ENCODE peak calls at places on chromosome 7, in four cellular contexts. A is trophoblast cell, T is mesendoderm, X is H1. R is an unnamed sample. For H3K79me2, the result is how much of the 10 kb centered on the place peaks cover.

GRCh38 chr7:44486693-44487092 is 3.8 kb downstream of the NUDCD3 start:
- DNase-seq in A (no peak), T (peak), X (no peak), R (no peak)

GRCh38 chr7:5357951-5358350 is 65.7 kb downstream of the TNRC18 start:
- DNase-seq in A (peak), T (no peak), X (no peak), R (no peak)

GRCh38 chr7:1807821-1808600 is 137.9 kb downstream of the ELFN1 start:
- DNase-seq in A (no peak), T (no peak), X (no peak), R (no peak)

GRCh38 chr7:151083071-151083823 is at the start of gene TMUB1:
- DNase-seq in A (peak), T (peak), X (peak), R (peak)

GRCh38 chr7:5143935-5144903 is 45.8 kb upstream of the WIPI2 start:
- DNase-seq in A (no peak), T (no peak), X (no peak), R (no peak)

GRCh38 chr7:54813398-54813797 is 54.4 kb upstream of the SEC61G start:
- DNase-seq in A (no peak), T (no peak), X (no peak), R (no peak)

GRCh38 chr7:158824028-158824427 is 5.3 kb downstream of the ESYT2 start:
- DNase-seq in A (no peak), T (no peak), X (no peak), R (no peak)

GRCh38 chr7:35906191-35906908 is 105.5 kb downstream of the SEPTIN7 start:
- DNase-seq in A (peak), T (peak), X (peak), R (peak)

GRCh38 chr7:51764981-51765380 is 448.4 kb upstream of the COBL start:
- DNase-seq in A (no peak), T (no peak), X (no peak), R (no peak)

GRCh38 chr7:107995184-107996071 is 7.5 kb downstream of the LAMB1 start:
- DNase-seq in A (peak), T (peak), X (peak), R (peak)

GRCh38 chr7:107993879-107994278 is 9.1 kb downstream of the LAMB1 start:
- DNase-seq in A (no peak), T (no peak), X (no peak), R (no peak)

GRCh38 chr7:107994366-107994765 is 8.6 kb downstream of the LAMB1 start:
- DNase-seq in A (no peak), T (no peak), X (no peak), R (no peak)

GRCh38 chr7:107989618-107990373 is 13.2 kb downstream of the LAMB1 start:
- DNase-seq in A (no peak), T (no peak), X (no peak), R (no peak)
- H3K79me2 ChIP-seq in A (under half), T (under half), X (under half), R (under half)

DNA sequence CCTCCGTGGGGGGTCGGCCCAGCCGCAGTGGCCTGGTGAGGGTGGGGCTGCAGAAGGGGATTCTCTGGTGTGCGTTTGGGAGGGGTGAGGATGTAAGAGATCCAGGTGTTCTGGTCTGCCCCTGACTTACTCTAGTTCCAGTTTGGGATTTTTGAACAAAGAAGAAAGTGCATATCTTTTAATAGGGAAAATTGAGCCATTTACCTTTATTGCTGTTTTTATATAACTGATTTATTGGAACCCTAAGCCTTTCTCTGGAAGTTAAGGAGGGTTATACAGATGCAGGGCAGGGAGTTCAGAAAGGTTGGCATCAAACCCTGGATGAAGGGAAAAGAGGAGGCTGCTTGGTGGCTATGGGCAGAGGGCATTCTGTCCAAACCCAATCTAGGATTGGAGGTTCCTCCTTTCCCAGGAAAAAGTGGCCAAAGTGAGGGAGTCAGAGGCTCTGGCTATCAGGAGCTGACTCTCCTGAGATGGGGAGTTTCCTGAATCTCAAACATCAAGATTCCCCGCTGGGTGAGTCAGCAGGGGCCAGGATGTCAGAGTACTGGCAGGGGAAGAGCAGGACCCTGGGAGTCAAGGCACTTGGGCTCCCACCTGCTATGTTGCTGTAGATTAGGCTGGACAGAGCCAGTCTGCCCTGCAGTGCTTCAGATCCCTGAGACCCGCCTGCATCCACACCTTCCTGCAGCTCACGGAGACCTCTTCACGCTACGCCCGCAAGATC is 67.5 kb downstream of the CLIP2 start:
- DNase-seq in A (no peak), T (peak), X (no peak), R (no peak)
- H2AK5ac ChIP-seq in A (no peak), T (no peak), X (no peak), R (no peak)

GRCh38 chr7:157058701-157059100 is 48.2 kb upstream of the MNX1 start:
- DNase-seq in A (no peak), T (no peak), X (no peak), R (no peak)

GRCh38 chr7:157056246-157056645 is 45.8 kb upstream of the MNX1 start:
- DNase-seq in A (no peak), T (peak), X (no peak), R (no peak)

GRCh38 chr7:157054927-157055326 is 44.5 kb upstream of the MNX1 start:
- DNase-seq in A (no peak), T (no peak), X (no peak), R (no peak)

GRCh38 chr7:157058026-157058425 is 47.6 kb upstream of the MNX1 start:
- DNase-seq in A (no peak), T (no peak), X (no peak), R (no peak)

DNA sequence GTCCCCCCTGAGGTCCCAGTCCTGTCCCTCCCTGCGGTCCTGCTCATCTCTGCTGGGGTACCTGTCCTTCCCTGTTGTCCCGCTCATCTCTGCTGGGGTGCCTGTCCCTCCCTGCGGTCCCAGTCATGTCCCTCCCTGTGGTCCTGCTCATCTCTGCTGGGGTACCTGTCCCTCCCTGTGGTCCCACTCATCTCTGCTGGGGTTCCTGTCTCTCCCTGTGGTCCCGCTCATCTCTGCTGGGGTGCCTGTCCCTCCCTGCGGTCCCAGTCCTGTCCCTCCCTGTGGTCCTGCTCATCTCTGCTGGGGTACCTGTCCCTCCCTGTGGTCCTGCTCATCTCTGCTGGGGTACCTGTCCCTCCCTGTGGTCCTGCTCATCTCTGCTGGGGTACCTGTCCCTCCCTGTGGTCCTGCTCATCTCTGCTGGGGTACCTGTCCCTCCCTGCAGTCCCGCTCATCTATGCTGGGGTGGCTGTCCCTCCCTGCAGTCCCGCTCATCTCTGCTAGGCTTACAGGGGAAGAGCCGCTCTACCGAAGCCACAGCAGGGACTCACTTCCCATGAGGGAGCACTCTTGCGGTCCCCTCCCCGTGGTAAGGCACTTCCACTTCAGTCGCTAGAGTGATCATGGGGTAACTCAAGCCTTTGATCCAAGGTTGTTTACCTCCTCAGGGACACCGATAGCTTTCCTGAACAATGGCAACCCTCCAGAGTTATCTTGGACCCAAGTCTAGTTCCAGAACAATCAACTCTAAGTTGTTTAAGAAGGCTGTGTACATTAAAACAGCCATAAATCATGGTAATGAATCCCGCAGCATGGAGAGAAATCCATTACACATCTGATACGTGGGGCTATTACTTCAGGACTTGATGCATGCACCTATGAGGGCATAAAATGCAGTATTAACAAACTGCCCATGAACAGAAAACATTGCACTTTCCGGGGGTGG is 46.8 kb upstream of the MNX1 start:
- DNase-seq in A (no peak), T (no peak), X (no peak), R (no peak)
- H2BK120ac ChIP-seq in A (no peak), T (no peak), X (no peak), R (no peak)

DNA sequence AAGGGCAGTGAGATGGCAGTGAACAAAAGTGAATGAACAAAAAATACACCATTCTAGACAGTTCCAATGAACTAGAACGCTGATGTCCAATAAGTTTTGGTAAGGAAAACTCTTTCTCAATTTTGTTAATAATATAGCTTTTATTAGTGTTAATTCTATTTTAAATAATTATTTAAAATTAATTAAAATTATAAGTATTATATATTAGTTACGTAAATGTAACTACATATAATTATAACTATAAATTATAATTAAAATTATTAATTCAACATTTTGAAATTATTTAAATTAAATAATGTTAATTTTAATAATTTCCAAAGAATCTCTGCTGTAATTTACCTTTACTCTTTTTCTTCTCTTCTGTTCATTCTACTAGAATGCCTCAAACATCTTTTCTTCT is 5.4 kb downstream of the SRI start:
- DNase-seq in A (no peak), T (no peak), X (no peak), R (no peak)
- H3K79me2 ChIP-seq in A (under half), T (under half), X (under half), R (under half)

GRCh38 chr7:39754326-39755120 is 131.2 kb downstream of the RALA start:
- DNase-seq in A (no peak), T (peak), X (no peak), R (peak)
- H2AK5ac ChIP-seq in A (no peak), T (no peak), X (no peak), R (no peak)

DNA sequence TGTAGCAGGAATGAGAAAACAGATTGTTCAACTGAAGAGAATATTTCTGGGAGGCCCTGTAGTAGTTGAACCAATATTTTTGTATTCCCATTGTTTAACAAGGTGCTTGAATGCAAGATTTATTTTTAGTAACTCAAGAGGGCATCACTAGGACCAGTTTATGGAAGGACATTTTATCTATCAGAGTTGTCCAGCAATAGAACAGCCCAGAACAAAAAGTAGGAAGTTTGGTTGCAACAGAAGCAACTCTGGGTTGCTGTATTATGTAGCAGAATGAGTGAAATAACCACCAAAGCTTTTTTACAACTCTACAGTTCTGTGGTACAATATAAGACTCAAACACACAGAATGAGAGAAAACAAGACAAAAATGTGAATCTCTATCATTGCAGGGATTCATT is 34.7 kb downstream of the CPED1 start:
- DNase-seq in A (no peak), T (no peak), X (no peak), R (no peak)
- H2BK120ac ChIP-seq in A (no peak), T (no peak), X (no peak), R (no peak)

DNA sequence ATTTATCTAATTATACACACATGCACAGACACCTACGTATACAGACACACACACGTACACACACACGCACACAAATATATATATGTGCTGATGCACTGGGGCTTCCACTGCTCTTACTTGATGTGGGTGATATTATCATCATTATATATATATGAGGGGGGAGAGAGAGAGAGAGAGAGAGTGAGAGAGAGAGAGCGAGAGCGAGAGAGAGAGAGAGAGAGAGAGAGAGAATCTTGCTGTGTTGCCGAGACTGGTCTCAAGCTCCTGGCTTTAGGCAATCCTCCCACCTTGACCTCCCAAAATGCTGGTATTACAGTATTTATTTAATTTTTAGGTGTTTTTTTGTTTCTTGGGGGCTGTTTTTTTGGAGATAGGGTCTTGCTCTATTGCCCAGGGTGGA is 3.6 kb upstream of the RABGEF1 start:
- DNase-seq in A (no peak), T (no peak), X (no peak), R (no peak)
- H3K79me2 ChIP-seq in A (under half), T (under half), X (under half), R (under half)

DNA sequence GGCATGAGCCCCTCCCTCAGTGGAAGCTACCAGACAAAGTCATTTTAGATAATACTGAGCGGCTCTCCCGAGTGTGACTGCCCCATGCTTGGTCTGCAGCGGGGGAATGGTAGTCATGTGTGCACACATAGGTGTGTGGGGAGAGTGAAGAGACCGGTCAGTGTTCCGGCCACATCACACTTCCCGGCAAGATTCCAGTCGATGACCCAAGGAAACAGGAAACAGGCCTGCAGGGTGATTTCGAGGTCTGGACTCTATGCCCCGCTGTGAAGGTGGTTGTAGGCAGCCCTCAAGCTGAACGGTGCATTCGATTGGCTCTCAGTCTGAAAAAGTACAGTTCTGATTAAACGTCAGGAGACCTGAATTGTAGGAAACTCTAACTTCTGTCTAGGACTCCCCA is 73.2 kb downstream of the SYPL1 start:
- DNase-seq in A (no peak), T (no peak), X (no peak), R (no peak)
- H2AK5ac ChIP-seq in A (no peak), T (no peak), X (no peak), R (no peak)

DNA sequence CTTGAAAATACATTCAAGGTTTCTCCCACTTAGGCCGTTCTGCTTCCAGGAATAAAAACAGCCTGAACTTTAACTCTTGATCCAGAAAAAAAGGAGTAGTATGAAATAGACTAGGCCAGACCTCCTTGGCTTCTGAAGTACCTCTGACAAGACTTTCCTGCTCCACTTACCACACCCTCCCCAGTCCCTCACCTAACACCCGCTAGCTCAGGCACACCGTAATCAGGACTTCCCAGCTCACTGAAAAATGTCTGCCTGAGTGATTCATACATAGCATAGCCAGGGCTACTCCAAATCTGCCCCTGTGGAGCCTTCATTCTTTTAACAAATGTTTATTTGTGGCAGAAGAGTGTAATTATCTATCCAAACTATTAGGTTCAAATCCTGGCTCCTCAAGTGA is 30.3 kb upstream of the IL6 start:
- DNase-seq in A (peak), T (peak), X (no peak), R (no peak)
- H2BK120ac ChIP-seq in A (no peak), T (no peak), X (no peak), R (no peak)